ENCODE peak calls at places on chromosomes 6 and 20, in ten cellular contexts. R, N, D, O, Q, H, A, F, G and S are unnamed samples.

GRCh38 chr20:20407891-20408805 is 40.2 kb downstream of the INSM1 start:
- DNase-seq in R (no peak), N (peak), D (no peak), O (no peak), Q (no peak), H (no peak), A (no peak), F (no peak), G (no peak), S (no peak)

GRCh38 chr6:96499781-96500180 is 21.8 kb upstream of the UFL1 start:
- DNase-seq in R (peak), N (no peak), D (no peak), O (no peak), Q (no peak), H (no peak), A (no peak), F (no peak), G (no peak), S (no peak)

GRCh38 chr6:159372333-159372732 is 203.1 kb downstream of the FNDC1 start:
- DNase-seq in R (no peak), N (no peak), D (no peak), O (no peak), Q (no peak), H (no peak), A (no peak), F (no peak), G (no peak), S (no peak)

GRCh38 chr6:2381872-2382661 is 136.7 kb upstream of the GMDS start:
- DNase-seq in R (no peak), N (no peak), D (no peak), O (no peak), Q (no peak), H (no peak), A (no peak), F (no peak), G (no peak), S (no peak)

GRCh38 chr20:48819813-48820648 is 7.8 kb downstream of the PREX1 start:
- DNase-seq in R (no peak), N (peak), D (no peak), O (no peak), Q (no peak), H (no peak), A (no peak), F (no peak), G (no peak), S (no peak)

GRCh38 chr20:41900292-41900691 is 282.1 kb upstream of the CHD6 start:
- DNase-seq in R (no peak), N (no peak), D (no peak), O (no peak), Q (no peak), H (no peak), A (no peak), F (no peak), G (no peak), S (no peak)

GRCh38 chr6:64874776-64875175 is 832.2 kb downstream of the EYS start:
- DNase-seq in R (no peak), N (peak), D (no peak), O (no peak), Q (no peak), H (no peak), A (no peak), F (no peak), G (no peak), S (no peak)

GRCh38 chr6:24923885-24924401 is 11.8 kb downstream of the RIPOR2 start:
- DNase-seq in R (no peak), N (no peak), D (no peak), O (no peak), Q (no peak), H (peak), A (no peak), F (no peak), G (no peak), S (no peak)

GRCh38 chr6:22353036-22353560 is 56.3 kb upstream of the PRL start:
- DNase-seq in R (no peak), N (no peak), D (no peak), O (no peak), Q (no peak), H (no peak), A (no peak), F (no peak), G (no peak), S (no peak)

GRCh38 chr20:34871320-34871926 is 1.2 kb downstream of the GGT7 start:
- DNase-seq in R (no peak), N (no peak), D (no peak), O (no peak), Q (no peak), H (peak), A (no peak), F (no peak), G (no peak), S (no peak)

GRCh38 chr6:43838276-43839036 is 68.4 kb downstream of the VEGFA start:
- DNase-seq in R (no peak), N (peak), D (peak), O (peak), Q (peak), H (peak), A (peak), F (peak), G (peak), S (peak)

GRCh38 chr20:2220298-2220697 is 75.5 kb upstream of the TGM3 start:
- DNase-seq in R (no peak), N (no peak), D (no peak), O (no peak), Q (no peak), H (no peak), A (no peak), F (no peak), G (no peak), S (no peak)

GRCh38 chr20:53316221-53316937 is 277.3 kb downstream of the ZNF217 start:
- DNase-seq in R (no peak), N (no peak), D (no peak), O (no peak), Q (no peak), H (no peak), A (no peak), F (no peak), G (no peak), S (no peak)

GRCh38 chr6:72826033-72826432 is 204.2 kb downstream of the KCNQ5 start:
- DNase-seq in R (no peak), N (peak), D (peak), O (no peak), Q (no peak), H (no peak), A (no peak), F (no peak), G (peak), S (no peak)

GRCh38 chr20:36572701-36573102 is 695 bp upstream of the TGIF2 start:
- DNase-seq in R (peak), N (peak), D (no peak), O (no peak), Q (no peak), H (no peak), A (no peak), F (no peak), G (no peak), S (no peak)

GRCh38 chr6:6980999-6981581 is 126.7 kb upstream of the RREB1 start:
- DNase-seq in R (no peak), N (no peak), D (no peak), O (no peak), Q (no peak), H (no peak), A (no peak), F (no peak), G (no peak), S (no peak)

GRCh38 chr6:137015943-137016342 is 28.8 kb downstream of the IL20RA start:
- DNase-seq in R (no peak), N (no peak), D (no peak), O (no peak), Q (no peak), H (no peak), A (no peak), F (no peak), G (no peak), S (no peak)

GRCh38 chr6:137016366-137016765 is 28.4 kb downstream of the IL20RA start:
- DNase-seq in R (no peak), N (peak), D (no peak), O (no peak), Q (no peak), H (no peak), A (no peak), F (no peak), G (no peak), S (no peak)

GRCh38 chr6:137013031-137013430 is 31.7 kb downstream of the IL20RA start:
- DNase-seq in R (no peak), N (no peak), D (peak), O (no peak), Q (no peak), H (no peak), A (no peak), F (no peak), G (no peak), S (no peak)

GRCh38 chr6:137011406-137011805 is 33.4 kb downstream of the IL20RA start:
- DNase-seq in R (no peak), N (no peak), D (no peak), O (no peak), Q (no peak), H (no peak), A (no peak), F (no peak), G (no peak), S (no peak)

DNA sequence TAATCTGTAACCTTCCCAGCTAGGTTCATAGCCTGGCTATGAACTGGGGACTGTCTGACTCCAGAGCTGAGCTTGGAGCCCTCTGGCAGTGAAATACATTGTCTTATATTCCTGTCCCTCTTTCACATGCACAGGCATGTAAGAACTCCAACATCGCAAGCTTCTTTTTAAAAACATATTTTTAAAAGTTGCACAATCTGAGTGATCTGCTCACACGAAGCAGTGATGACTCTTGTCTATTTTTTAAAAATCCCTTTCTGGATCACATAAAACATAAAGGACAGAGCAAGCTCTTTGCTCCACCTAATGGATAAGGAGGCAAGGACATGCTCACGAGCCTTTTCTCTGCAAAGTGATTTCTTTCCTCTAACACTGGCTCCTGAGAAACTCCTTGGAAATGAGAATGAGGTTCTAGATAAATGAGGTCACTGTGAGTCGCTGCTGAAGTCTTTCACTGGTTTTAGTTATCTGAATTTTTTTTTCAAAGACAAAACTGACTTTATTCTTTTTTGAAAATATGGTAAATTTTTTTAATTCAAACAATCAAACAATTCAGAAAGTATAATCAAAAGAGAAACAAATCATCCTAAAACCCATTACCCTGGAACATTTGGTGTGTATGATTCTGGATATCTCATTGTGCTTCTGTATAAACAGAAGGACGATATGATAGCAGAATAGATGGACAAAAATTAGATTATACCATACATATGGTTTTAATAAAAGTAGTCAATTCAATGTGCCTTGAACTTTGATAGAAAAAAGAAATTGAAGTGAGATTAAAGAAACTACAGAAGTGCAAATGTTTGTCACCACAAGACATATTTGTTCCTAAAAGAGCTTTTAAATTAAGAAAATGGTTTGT is 30.8 kb downstream of the IL20RA start:
- DNase-seq in R (no peak), N (peak), D (peak), O (no peak), Q (no peak), H (no peak), A (peak), F (no peak), G (peak), S (peak)
- TF ChIP-seq CTCF in R (no peak), N (peak), D (peak), O (no peak), Q (peak), H (peak), A (peak), F (peak), G (peak), S (peak)

GRCh38 chr6:149628865-149629544 is 19.5 kb downstream of the KATNA1 start:
- DNase-seq in R (no peak), N (no peak), D (no peak), O (no peak), Q (no peak), H (no peak), A (no peak), F (no peak), G (no peak), S (no peak)
- TF ChIP-seq CTCF in R (no peak), N (no peak), D (no peak), O (no peak), Q (no peak), H (no peak), A (no peak), F (no peak), G (peak), S (no peak)

GRCh38 chr20:50588034-50588736 is 78.0 kb downstream of the PTPN1 start:
- DNase-seq in R (peak), N (peak), D (peak), O (peak), Q (peak), H (peak), A (peak), F (peak), G (no peak), S (no peak)
- TF ChIP-seq CTCF in R (peak), N (peak), D (peak), O (peak), Q (peak), H (peak), A (peak), F (peak), G (peak), S (peak)

GRCh38 chr6:169700296-169700695 is 1.5 kb downstream of the WDR27 start:
- DNase-seq in R (no peak), N (peak), D (no peak), O (no peak), Q (no peak), H (no peak), A (no peak), F (no peak), G (no peak), S (no peak)

GRCh38 chr6:169707772-169708171 is 5.8 kb downstream of the C6orf120 start:
- DNase-seq in R (no peak), N (no peak), D (no peak), O (no peak), Q (no peak), H (no peak), A (no peak), F (no peak), G (no peak), S (no peak)

GRCh38 chr6:169702640-169703246 is 817 bp downstream of the C6orf120 start:
- DNase-seq in R (peak), N (no peak), D (no peak), O (peak), Q (no peak), H (peak), A (peak), F (no peak), G (no peak), S (no peak)

GRCh38 chr6:169701218-169701952 is 444 bp downstream of the WDR27 start:
- DNase-seq in R (no peak), N (no peak), D (no peak), O (no peak), Q (no peak), H (no peak), A (no peak), F (no peak), G (no peak), S (no peak)

DNA sequence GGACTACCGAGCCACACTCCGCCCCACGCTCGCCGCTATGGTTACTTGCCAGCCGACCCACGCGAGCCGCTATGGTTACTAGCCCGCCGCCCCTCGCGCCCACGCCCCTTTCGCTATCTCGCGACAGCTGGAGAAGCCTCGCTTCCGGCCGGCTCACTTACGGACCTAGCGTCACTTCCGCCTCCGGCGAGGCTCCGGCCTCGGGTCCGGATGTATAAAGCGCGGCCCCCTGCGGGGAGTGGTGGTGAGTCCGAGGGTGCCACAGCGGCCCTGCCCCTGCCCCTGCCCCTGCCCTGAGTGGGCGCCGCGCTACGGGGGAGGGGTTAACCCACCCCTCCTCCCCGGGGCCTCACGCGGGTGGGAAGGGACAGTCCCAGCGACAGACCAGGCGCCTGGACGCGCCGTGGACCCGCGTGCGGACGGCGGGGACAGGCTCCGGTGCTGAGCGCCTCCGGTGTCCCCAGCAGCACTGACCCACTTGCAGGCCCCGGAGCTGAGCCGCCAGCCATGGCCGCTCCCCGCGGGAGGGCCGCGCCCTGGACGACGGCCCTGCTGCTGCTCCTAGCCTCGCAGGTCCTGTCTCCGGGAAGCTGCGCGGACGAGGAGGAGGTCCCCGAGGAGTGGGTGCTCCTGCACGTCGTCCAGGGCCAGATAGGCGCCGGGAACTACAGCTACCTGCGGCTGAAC is at the start of the genes C6orf120 and WDR27:
- DNase-seq in R (peak), N (peak), D (peak), O (peak), Q (peak), H (peak), A (peak), F (peak), G (peak), S (peak)
- TF ChIP-seq CTCF in R (no peak), N (no peak), D (no peak), O (peak), Q (no peak), H (no peak), A (no peak), F (no peak), G (no peak), S (no peak)

DNA sequence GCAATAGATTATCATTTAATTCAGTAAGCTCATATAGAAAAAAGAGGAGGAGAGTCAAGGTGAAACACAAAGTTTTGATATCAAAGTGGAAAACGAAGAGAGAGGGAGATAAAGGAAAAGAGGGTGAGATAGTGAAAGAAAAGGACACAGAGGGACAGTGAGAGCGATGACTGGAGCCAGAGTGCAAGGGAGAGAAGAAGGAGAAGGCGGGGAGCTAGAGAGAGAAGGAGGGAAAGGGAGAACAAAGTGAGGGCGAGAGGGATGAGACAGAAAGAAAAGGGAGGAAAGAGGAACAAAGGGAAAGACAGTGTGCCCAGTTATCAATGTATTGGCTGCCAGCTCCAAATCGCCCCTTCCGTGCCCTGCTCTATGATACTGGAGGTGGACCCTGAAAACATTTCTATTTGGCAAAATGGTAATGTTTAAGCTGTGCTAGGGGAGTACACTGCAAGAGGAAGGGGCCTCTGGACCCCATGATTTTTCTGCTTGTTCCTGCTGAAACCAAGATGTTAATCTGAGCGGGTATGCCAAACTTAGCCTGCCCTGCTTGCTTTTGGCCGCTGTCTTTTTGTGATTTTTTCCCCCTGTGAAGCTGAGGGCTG is 27.8 kb downstream of the GPX5 start:
- DNase-seq in R (no peak), N (no peak), D (no peak), O (no peak), Q (no peak), H (no peak), A (no peak), F (no peak), G (no peak), S (no peak)
- TF ChIP-seq CTCF in R (no peak), N (no peak), D (no peak), O (no peak), Q (no peak), H (no peak), A (no peak), F (no peak), G (no peak), S (no peak)

GRCh38 chr6:151376440-151376839 is 14.9 kb downstream of the ZBTB2 start:
- DNase-seq in R (no peak), N (no peak), D (no peak), O (no peak), Q (no peak), H (no peak), A (no peak), F (no peak), G (no peak), S (no peak)
- TF ChIP-seq CTCF in R (no peak), N (peak), D (no peak), O (no peak), Q (no peak), H (no peak), A (no peak), F (no peak), G (no peak), S (no peak)